ENCODE peak calls at places on chromosomes 12 and 14, in six cellular contexts. V is astrocyte of the cerebellum, Z is foreskin fibroblast, T is psoas muscle, F is bronchial epithelial cell, M is heart left ventricle. Y is an unnamed sample.
A peak's percentile ranks its signal among the peaks of the same experiment; 100 is the strongest.

GRCh38 chr12:132807295-132808222 is 21.1 kb downstream of the GOLGA3 start:
- DNase-seq in V (no peak), F (no peak), T (no peak), M (no peak), Z (no peak), Y (no peak)

GRCh38 chr12:41548926-41549325 is 360.8 kb downstream of the PDZRN4 start:
- DNase-seq in M (no peak), F (no peak), V (no peak), T (no peak), Z (no peak), Y (no peak)

GRCh38 chr12:15699886-15700285 is 89.3 kb downstream of the EPS8 start:
- DNase-seq in V (no peak), M (no peak), F (no peak), Z (no peak), T (no peak), Y (no peak)

GRCh38 chr14:88974991-88975835 is 150.8 kb downstream of the TTC8 start:
- DNase-seq in M (no peak), T (no peak), V (no peak), F (no peak), Z (no peak), Y (no peak)

GRCh38 chr12:11724888-11725310 is 75.4 kb downstream of the ETV6 start:
- DNase-seq in F (no peak), Z (peak; percentile 64), T (no peak), V (peak; percentile 52), M (no peak), Y (no peak)

GRCh38 chr14:23301969-23302289 is 730 bp downstream of the PPP1R3E start:
- DNase-seq in T (no peak), M (no peak), V (no peak), Z (no peak), F (no peak), Y (no peak)

GRCh38 chr12:109494348-109494881 is 17.0 kb downstream of the UBE3B start:
- DNase-seq in V (no peak), M (no peak), F (no peak), T (no peak), Z (no peak), Y (no peak)

GRCh38 chr14:69615471-69616407 is 4.3 kb downstream of the SUSD6 start:
- DNase-seq in F (peak; percentile 48), V (peak; percentile 71), M (peak; percentile 63), Z (peak; percentile 85), T (no peak), Y (peak; percentile 52)

DNA sequence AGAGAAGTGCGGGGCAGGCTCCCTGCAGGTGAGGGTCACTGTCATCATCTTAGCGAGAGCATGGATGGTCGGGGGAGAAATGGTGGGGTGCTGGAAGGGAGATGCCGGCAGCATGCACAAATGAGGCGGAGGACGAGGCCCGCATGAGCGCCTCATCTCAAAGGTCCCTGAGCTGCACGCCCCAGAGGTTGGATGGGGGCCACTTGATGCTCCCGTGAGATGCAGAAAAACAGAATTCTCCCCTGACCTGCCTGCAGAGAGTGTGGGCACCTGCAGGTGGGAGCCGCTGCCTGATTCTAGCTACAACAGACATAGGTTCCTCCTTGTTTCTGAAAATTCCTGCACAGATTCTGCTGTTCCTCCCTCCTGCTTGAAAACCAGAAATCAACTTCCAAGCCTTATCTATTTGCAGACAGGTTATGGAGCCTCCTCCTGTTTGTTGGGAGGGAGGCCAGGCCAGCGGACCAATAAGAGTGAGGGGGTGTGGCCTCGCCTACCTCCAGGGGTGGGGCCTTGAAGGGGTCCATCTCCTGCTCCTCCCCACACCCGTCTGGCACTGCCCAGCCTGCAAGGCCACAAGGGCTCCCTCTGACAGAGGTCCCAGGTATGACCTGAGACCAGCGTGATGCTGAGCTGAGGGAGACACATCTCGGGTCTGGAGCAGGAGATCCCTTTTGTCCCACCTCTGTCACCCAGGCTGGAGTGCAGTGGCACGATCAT is 67.2 kb downstream of the KDM2B start:
- DNase-seq in V (no peak), Z (no peak), M (no peak), F (peak; percentile 16), T (no peak), Y (peak; percentile 52)
- TF ChIP-seq CTCF in V (no peak), Z (no peak), M (no peak), F (no peak), T (no peak), Y (no peak)

GRCh38 chr12:79512068-79512467 is 178.7 kb downstream of the PAWR start:
- DNase-seq in M (no peak), V (no peak), F (no peak), Z (no peak), T (no peak), Y (peak; percentile 27)
- TF ChIP-seq CTCF in M (no peak), V (peak; percentile 2), F (no peak), Z (no peak), T (no peak), Y (no peak)

GRCh38 chr12:56565510-56566101 is 44.0 kb downstream of the RBMS2 start:
- DNase-seq in F (peak; percentile 29), T (peak; percentile 77), Z (peak; percentile 87), V (no peak), M (peak; percentile 91), Y (no peak)
- TF ChIP-seq CTCF in F (no peak), T (no peak), Z (no peak), V (no peak), M (peak; percentile 19), Y (no peak)

DNA sequence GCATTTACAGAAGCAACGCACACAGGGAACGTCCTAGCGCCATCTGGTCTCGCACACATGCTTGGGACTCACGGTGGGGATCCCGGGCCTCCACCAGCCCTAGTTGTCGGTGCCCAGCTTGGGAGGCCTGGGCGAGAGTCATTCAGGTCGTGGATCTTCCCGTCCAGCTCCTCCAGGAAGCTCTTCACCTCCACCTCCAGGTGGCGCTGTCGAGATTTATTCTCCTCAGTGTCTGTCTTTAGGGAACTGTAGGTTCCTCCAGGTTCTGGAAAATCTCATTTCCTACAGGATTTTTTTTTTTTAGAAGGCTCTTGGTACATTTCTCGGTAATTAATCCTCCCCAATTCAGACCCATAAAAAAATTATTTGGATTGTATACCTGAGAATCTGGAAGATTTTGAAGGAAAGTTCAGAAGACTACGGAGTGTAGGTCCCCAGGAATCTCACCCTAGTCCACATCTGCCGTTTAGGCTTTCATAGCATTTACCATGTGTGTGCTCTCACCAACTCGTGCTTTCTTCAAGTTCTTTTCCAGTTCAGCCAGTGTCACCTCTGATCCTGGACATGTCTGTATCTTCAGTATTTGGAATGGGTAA is 910.0 kb downstream of the TMEM121 start:
- DNase-seq in F (no peak), Z (no peak), T (no peak), V (no peak), M (peak; percentile 58), Y (peak; percentile 86)
- TF ChIP-seq CTCF in F (no peak), Z (no peak), T (peak; percentile 7), V (no peak), M (peak; percentile 40), Y (peak; percentile 38)

GRCh38 chr12:20547788-20548575 is 147.2 kb upstream of the SLCO1C1 start:
- DNase-seq in V (peak; percentile 53), Z (peak; percentile 57), T (no peak), F (no peak), M (no peak), Y (peak; percentile 22)

GRCh38 chr12:20555015-20555414 is 140.1 kb upstream of the SLCO1C1 start:
- DNase-seq in V (no peak), T (no peak), F (no peak), Z (no peak), M (no peak), Y (no peak)

GRCh38 chr12:20546267-20546666 is 148.9 kb upstream of the SLCO1C1 start:
- DNase-seq in Z (no peak), V (no peak), F (no peak), T (no peak), M (no peak), Y (no peak)

GRCh38 chr12:20548592-20548991 is 146.5 kb upstream of the SLCO1C1 start:
- DNase-seq in Z (no peak), V (no peak), F (no peak), T (no peak), M (no peak), Y (no peak)

DNA sequence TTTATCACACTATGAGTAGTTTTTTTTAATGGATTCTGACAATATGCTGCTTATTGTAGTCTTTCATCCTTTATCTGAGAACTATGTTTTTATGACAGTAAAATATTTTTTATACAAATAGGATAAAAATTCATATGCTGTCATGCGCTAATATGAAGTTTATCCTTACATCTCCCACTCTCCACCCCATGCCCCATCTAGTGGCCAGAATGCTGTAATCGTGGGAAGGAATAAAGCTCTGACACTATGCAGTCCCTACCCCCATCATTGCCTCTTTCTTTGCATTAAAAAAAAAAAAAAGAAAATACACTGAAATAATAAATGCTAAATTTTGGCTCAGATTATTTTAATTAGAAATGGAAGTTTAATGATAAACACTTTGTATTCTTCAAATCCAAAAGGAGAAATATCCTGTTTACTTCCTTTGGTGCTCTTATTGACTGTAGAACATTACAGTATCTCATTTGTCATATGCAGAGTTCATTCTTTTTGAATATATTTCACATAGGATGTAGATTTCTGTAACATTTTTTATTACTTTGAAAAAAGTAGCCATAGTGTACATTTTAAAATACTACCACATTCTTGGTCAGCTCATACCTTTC is 145.9 kb upstream of the SLCO1C1 start:
- DNase-seq in V (peak; percentile 8), M (peak; percentile 31), F (peak; percentile 20), Z (peak; percentile 68), T (no peak), Y (peak; percentile 53)
- TF ChIP-seq CTCF in V (peak; percentile 72), M (peak; percentile 65), F (peak; percentile 41), Z (peak; percentile 64), T (peak; percentile 47), Y (peak; percentile 45)

GRCh38 chr14:104726600-104727451 is 2.8 kb downstream of the ADSS1 start:
- DNase-seq in F (no peak), Z (no peak), T (no peak), V (no peak), M (no peak), Y (no peak)
- TF ChIP-seq CTCF in F (peak; percentile 10), Z (no peak), T (no peak), V (no peak), M (no peak), Y (peak; percentile 18)

GRCh38 chr14:100547633-100548294 is 39.5 kb downstream of the BEGAIN start:
- DNase-seq in Z (peak; percentile 60), T (no peak), V (no peak), M (peak; percentile 75), F (peak; percentile 55), Y (peak; percentile 78)
- TF ChIP-seq CTCF in Z (no peak), T (no peak), V (no peak), M (no peak), F (no peak), Y (no peak)

GRCh38 chr14:64159588-64159987 is 134.6 kb downstream of the ESR2 start:
- DNase-seq in V (no peak), M (no peak), Z (no peak), F (no peak), T (no peak), Y (no peak)
- TF ChIP-seq CTCF in V (no peak), M (no peak), Z (no peak), F (no peak), T (no peak), Y (no peak)

GRCh38 chr14:76781648-76782051 is 20.4 kb downstream of the VASH1 start:
- DNase-seq in M (no peak), Z (no peak), V (no peak), F (peak; percentile 19), T (no peak), Y (no peak)
- TF ChIP-seq CTCF in M (no peak), Z (no peak), V (no peak), F (no peak), T (no peak), Y (no peak)

Y was measured in MCF 10A.